ENCODE peak calls at places on chromosome X, in four cellular contexts. One of them, this sample, is unnamed.

GRCh38 chrX:132169554-132169953 is 41.7 kb upstream of the FRMD7 start:
- DNase-seq in endothelial cell: no peak
- DNase-seq in tibial artery: no peak
- DNase-seq in tibial nerve: no peak
- DNase-seq in this sample: no peak

GRCh38 chrX:43822015-43822414 is 60.2 kb downstream of the MAOB start:
- DNase-seq in endothelial cell: no peak
- DNase-seq in tibial artery: no peak
- DNase-seq in tibial nerve: no peak
- DNase-seq in this sample: no peak

GRCh38 chrX:122196338-122196737 is 987.7 kb upstream of the GRIA3 start:
- DNase-seq in endothelial cell: no peak
- DNase-seq in tibial artery: no peak
- DNase-seq in tibial nerve: no peak
- DNase-seq in this sample: no peak

GRCh38 chrX:116930311-116930710 is 467.5 kb upstream of the CT83 start:
- DNase-seq in endothelial cell: no peak
- DNase-seq in tibial artery: no peak
- DNase-seq in tibial nerve: no peak
- DNase-seq in this sample: no peak

GRCh38 chrX:129188223-129188622 is 335.1 kb downstream of the SMARCA1 start:
- DNase-seq in endothelial cell: no peak
- DNase-seq in tibial nerve: no peak
- DNase-seq in tibial artery: no peak
- DNase-seq in this sample: no peak

GRCh38 chrX:28628101-28628500 is 40.9 kb downstream of the IL1RAPL1 start:
- DNase-seq in endothelial cell: no peak
- DNase-seq in tibial artery: no peak
- DNase-seq in tibial nerve: no peak
- DNase-seq in this sample: no peak

GRCh38 chrX:20595928-20596550 is 329.3 kb upstream of the RPS6KA3 start:
- DNase-seq in endothelial cell: no peak
- DNase-seq in tibial artery: no peak
- DNase-seq in tibial nerve: no peak
- DNase-seq in this sample: no peak

GRCh38 chrX:78103001-78103634 is 930 bp upstream of the PGK1 start:
- DNase-seq in tibial nerve: no peak
- DNase-seq in endothelial cell: no peak
- DNase-seq in tibial artery: no peak
- DNase-seq in this sample: no peak

GRCh38 chrX:141469469-141469868 is 115.1 kb downstream of the SPANXA1 start:
- DNase-seq in endothelial cell: no peak
- DNase-seq in tibial artery: no peak
- DNase-seq in tibial nerve: no peak
- DNase-seq in this sample: no peak

GRCh38 chrX:100868273-100868672 is 5.9 kb downstream of the NOX1 start:
- DNase-seq in tibial nerve: no peak
- DNase-seq in tibial artery: no peak
- DNase-seq in endothelial cell: no peak
- DNase-seq in this sample: no peak

GRCh38 chrX:107571296-107571998 is 56.9 kb upstream of the PRPS1 start:
- DNase-seq in tibial artery: peak
- DNase-seq in tibial nerve: no peak
- DNase-seq in endothelial cell: no peak
- DNase-seq in this sample: no peak

GRCh38 chrX:16185725-16186136 is 18.4 kb downstream of the MAGEB17 start:
- DNase-seq in tibial artery: no peak
- DNase-seq in endothelial cell: no peak
- DNase-seq in tibial nerve: no peak
- DNase-seq in this sample: no peak

GRCh38 chrX:19595036-19595435 is 79.7 kb upstream of the MAP3K15 start:
- DNase-seq in endothelial cell: no peak
- DNase-seq in tibial artery: no peak
- DNase-seq in tibial nerve: no peak
- DNase-seq in this sample: no peak

GRCh38 chrX:80431502-80431832 is 11.2 kb downstream of the TENT5D start:
- DNase-seq in endothelial cell: no peak
- DNase-seq in tibial artery: no peak
- DNase-seq in tibial nerve: no peak
- DNase-seq in this sample: no peak

GRCh38 chrX:129572422-129572821 is 32.4 kb downstream of the OCRL start:
- DNase-seq in tibial artery: no peak
- DNase-seq in endothelial cell: no peak
- DNase-seq in tibial nerve: no peak
- DNase-seq in this sample: no peak

GRCh38 chrX:112113460-112113859 is 30.9 kb upstream of the TRPC5 start:
- DNase-seq in endothelial cell: no peak
- DNase-seq in tibial nerve: no peak
- DNase-seq in tibial artery: no peak
- DNase-seq in this sample: no peak

GRCh38 chrX:39639871-39640270 is 457.9 kb downstream of the BCOR start:
- DNase-seq in tibial artery: no peak
- DNase-seq in endothelial cell: no peak
- DNase-seq in tibial nerve: no peak
- DNase-seq in this sample: no peak

GRCh38 chrX:53621418-53621986 is 65.0 kb downstream of the HUWE1 start:
- DNase-seq in tibial nerve: no peak
- DNase-seq in tibial artery: no peak
- DNase-seq in endothelial cell: no peak
- DNase-seq in this sample: no peak

GRCh38 chrX:153153516-153153915 is 25.6 kb upstream of the MAGEA1 start:
- DNase-seq in tibial nerve: no peak
- DNase-seq in endothelial cell: no peak
- DNase-seq in tibial artery: no peak
- DNase-seq in this sample: no peak

GRCh38 chrX:130216312-130216711 is 44.5 kb downstream of the RAB33A start:
- DNase-seq in tibial nerve: no peak
- DNase-seq in endothelial cell: no peak
- DNase-seq in tibial artery: no peak
- DNase-seq in this sample: no peak

GRCh38 chrX:30620980-30621716 is 32.1 kb upstream of the GK start:
- DNase-seq in tibial nerve: no peak
- DNase-seq in tibial artery: peak
- DNase-seq in endothelial cell: no peak
- DNase-seq in this sample: no peak

GRCh38 chrX:146278381-146278780 is 460.8 kb downstream of the SLITRK2 start:
- DNase-seq in tibial artery: no peak
- DNase-seq in tibial nerve: no peak
- DNase-seq in endothelial cell: peak
- DNase-seq in this sample: no peak

GRCh38 chrX:1465261-1466231 is 12.8 kb upstream of the ASMTL start:
- DNase-seq in endothelial cell: no peak
- DNase-seq in tibial nerve: no peak
- DNase-seq in tibial artery: peak
- DNase-seq in this sample: peak

GRCh38 chrX:49695276-49696180 is at the start of gene PAGE1:
- DNase-seq in tibial nerve: no peak
- DNase-seq in endothelial cell: no peak
- DNase-seq in tibial artery: no peak
- DNase-seq in this sample: no peak
- TF ChIP-seq CTCF in tibial nerve: no peak
- TF ChIP-seq CTCF in endothelial cell: no peak
- TF ChIP-seq CTCF in tibial artery: no peak
- TF ChIP-seq CTCF in this sample: no peak

DNA sequence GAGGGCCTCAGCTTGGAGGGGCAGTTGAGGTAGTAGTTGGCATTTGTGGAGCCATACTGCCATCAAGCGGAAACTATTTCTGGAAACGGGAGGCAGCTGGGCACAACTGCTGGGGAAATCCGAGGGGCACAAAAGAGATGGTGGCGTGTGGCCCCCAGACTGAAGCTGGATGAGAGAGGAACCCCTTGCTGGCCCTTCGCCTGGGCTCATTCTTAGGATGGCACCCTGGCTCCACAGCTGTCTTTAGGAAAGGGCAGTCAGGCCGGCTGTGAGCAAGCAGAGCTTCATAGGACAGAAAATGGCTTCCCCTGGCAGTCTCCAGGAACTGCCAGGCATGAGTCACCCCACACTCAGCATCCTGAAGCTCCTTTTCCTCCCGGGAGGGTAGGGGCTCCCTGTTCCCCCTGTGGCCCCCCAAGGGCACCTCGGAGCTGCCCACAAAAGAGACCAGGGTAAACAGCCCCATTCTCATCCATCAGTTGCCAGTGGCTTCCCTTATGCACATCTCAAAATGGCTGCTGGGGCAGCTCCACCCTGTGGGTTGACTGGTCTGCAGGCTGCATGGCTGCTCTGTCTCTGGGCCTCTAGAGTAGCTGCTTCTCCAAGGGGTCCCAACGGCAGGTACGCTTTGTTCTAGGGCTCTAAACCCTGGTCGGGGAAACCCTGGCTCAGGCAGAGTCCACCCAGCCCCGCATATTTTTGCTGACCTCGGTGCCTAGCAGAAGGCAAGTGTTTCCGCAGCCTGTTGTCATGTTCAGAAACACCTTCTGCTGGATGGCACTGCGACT is 64.7 kb downstream of the NBDY start:
- DNase-seq in tibial artery: no peak
- DNase-seq in endothelial cell: no peak
- DNase-seq in tibial nerve: no peak
- DNase-seq in this sample: peak
- TF ChIP-seq CTCF in tibial artery: no peak
- TF ChIP-seq CTCF in endothelial cell: no peak
- TF ChIP-seq CTCF in tibial nerve: no peak
- TF ChIP-seq CTCF in this sample: no peak

GRCh38 chrX:46325312-46325877 is 219.8 kb downstream of the ZNF674 start:
- DNase-seq in tibial artery: no peak
- DNase-seq in endothelial cell: no peak
- DNase-seq in tibial nerve: no peak
- DNase-seq in this sample: no peak
- TF ChIP-seq CTCF in tibial artery: no peak
- TF ChIP-seq CTCF in endothelial cell: no peak
- TF ChIP-seq CTCF in tibial nerve: no peak
- TF ChIP-seq CTCF in this sample: no peak

DNA sequence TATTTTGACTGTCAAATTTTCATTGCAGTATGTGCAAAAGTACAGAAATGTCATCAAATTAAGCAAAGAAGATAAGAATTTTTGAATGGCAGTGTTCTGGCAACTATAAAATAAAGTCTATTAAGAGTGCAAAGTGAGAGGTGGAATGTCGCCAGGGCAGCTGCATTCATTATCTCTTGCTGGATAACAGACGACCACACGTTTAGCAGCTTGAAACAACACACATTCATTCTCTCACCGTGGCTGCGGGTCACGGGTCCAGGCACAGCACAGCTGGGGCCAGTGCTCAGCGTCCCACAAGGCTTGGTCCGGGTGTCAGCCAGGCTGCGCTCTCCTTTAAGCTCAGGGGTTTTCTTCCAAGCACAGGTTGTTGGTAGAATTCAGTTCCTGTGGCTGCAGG is 113.9 kb downstream of the GPR143 start:
- DNase-seq in endothelial cell: no peak
- DNase-seq in tibial artery: no peak
- DNase-seq in tibial nerve: no peak
- DNase-seq in this sample: no peak
- TF ChIP-seq CTCF in endothelial cell: no peak
- TF ChIP-seq CTCF in tibial artery: no peak
- TF ChIP-seq CTCF in tibial nerve: no peak
- TF ChIP-seq CTCF in this sample: no peak

GRCh38 chrX:14964500-14964899 is 91.3 kb downstream of the MOSPD2 start:
- DNase-seq in tibial artery: no peak
- DNase-seq in tibial nerve: no peak
- DNase-seq in endothelial cell: no peak
- DNase-seq in this sample: no peak
- TF ChIP-seq CTCF in tibial artery: no peak
- TF ChIP-seq CTCF in tibial nerve: no peak
- TF ChIP-seq CTCF in endothelial cell: no peak
- TF ChIP-seq CTCF in this sample: no peak